ENCODE peak calls at places on chromosomes 2 and 18, in seven cellular contexts. W is OCI-LY7, E is NCI-H345, H is HTR-8/SVneo, O is NCI-H774, T is T-helper 2 cell, C is glomerular endothelial cell. A is an unnamed sample.

GRCh38 chr18:56992777-56993176 is 154.1 kb upstream of the BOD1L2 start:
- DNase-seq in W (no peak), E (no peak), H (no peak), O (no peak), T (no peak), C (no peak), A (no peak)

GRCh38 chr2:230723363-230723762 is 10.7 kb downstream of the CAB39 start:
- DNase-seq in W (no peak), E (no peak), H (no peak), O (no peak), T (peak), C (no peak), A (no peak)

GRCh38 chr2:238906254-238906935 is 58.5 kb downstream of the TWIST2 start:
- DNase-seq in W (no peak), E (no peak), H (no peak), O (no peak), T (no peak), C (no peak), A (no peak)

GRCh38 chr2:64114063-64114911 is 29.9 kb downstream of the PELI1 start:
- DNase-seq in W (no peak), E (no peak), H (peak), O (no peak), T (no peak), C (no peak), A (no peak)

GRCh38 chr2:238864207-238865014 is 16.5 kb downstream of the TWIST2 start:
- DNase-seq in W (no peak), E (peak), H (peak), O (peak), T (no peak), C (peak), A (peak)

GRCh38 chr2:98793275-98793674 is 62.3 kb upstream of the MGAT4A start:
- DNase-seq in W (no peak), E (no peak), H (no peak), O (no peak), T (no peak), C (no peak), A (no peak)

GRCh38 chr2:75882530-75882929 is 171.8 kb upstream of the GCFC2 start:
- DNase-seq in W (no peak), E (no peak), H (no peak), O (no peak), T (no peak), C (no peak), A (no peak)

GRCh38 chr18:67417864-67418523 is 98.5 kb downstream of the DSEL start:
- DNase-seq in W (no peak), E (no peak), H (peak), O (no peak), T (no peak), C (no peak), A (no peak)

GRCh38 chr18:8776544-8776943 is 71.2 kb downstream of the MTCL1 start:
- DNase-seq in W (no peak), E (no peak), H (no peak), O (no peak), T (no peak), C (no peak), A (no peak)